ENCODE peak calls at places on chromosomes 1 and 21, in five cellular contexts. L, A, E, T and C are unnamed samples.

GRCh38 chr1:245771521-245772281 is 616.9 kb downstream of the KIF26B start:
- DNase-seq in L (peak), A (no peak), E (peak), T (no peak), C (no peak)

GRCh38 chr1:202106340-202107284 is 16.1 kb upstream of the GPR37L1 start:
- DNase-seq in L (no peak), A (no peak), E (no peak), T (no peak), C (no peak)

GRCh38 chr21:35989185-35989735 is 71.1 kb downstream of the SETD4 start:
- DNase-seq in L (no peak), A (no peak), E (peak), T (no peak), C (no peak)

GRCh38 chr21:43944757-43945156 is 67.4 kb upstream of the TRAPPC10 start:
- DNase-seq in L (no peak), A (no peak), E (no peak), T (no peak), C (no peak)

GRCh38 chr1:100979652-100980051 is 45.9 kb downstream of the DPH5 start:
- DNase-seq in L (no peak), A (no peak), E (peak), T (no peak), C (no peak)

GRCh38 chr1:10987840-10988417 is 24.5 kb upstream of the TARDBP start:
- DNase-seq in L (no peak), A (no peak), E (no peak), T (no peak), C (no peak)

GRCh38 chr1:47866631-47867446 is 130.3 kb downstream of the TRABD2B start:
- DNase-seq in L (no peak), A (no peak), E (no peak), T (no peak), C (no peak)

GRCh38 chr1:49331066-49331852 is 554.6 kb upstream of the BEND5 start:
- DNase-seq in L (no peak), A (no peak), E (no peak), T (no peak), C (no peak)

GRCh38 chr1:100441651-100442050 is 89.3 kb downstream of the CDC14A start:
- DNase-seq in L (no peak), A (no peak), E (no peak), T (no peak), C (no peak)

GRCh38 chr1:84300991-84301758 is at the start of gene SAMD13:
- DNase-seq in L (peak), A (peak), E (peak), T (peak), C (peak)

GRCh38 chr1:8004113-8004802 is 21.9 kb downstream of the ERRFI1 start:
- DNase-seq in L (no peak), A (peak), E (peak), T (peak), C (peak)

GRCh38 chr1:8003431-8004112 is 22.5 kb downstream of the ERRFI1 start:
- DNase-seq in L (no peak), A (no peak), E (peak), T (no peak), C (no peak)

GRCh38 chr1:8009043-8010002 is 16.8 kb downstream of the ERRFI1 start:
- DNase-seq in L (no peak), A (no peak), E (peak), T (no peak), C (no peak)

GRCh38 chr1:8004803-8005573 is 21.1 kb downstream of the ERRFI1 start:
- DNase-seq in L (peak), A (peak), E (peak), T (no peak), C (no peak)

GRCh38 chr1:8006037-8006963 is 19.8 kb downstream of the ERRFI1 start:
- DNase-seq in L (no peak), A (no peak), E (peak), T (no peak), C (no peak)
- H3K27ac ChIP-seq in L (peak), A (peak), E (peak), T (no peak), C (no peak)

GRCh38 chr1:220516722-220517042 is 11.3 kb upstream of the MARK1 start:
- DNase-seq in L (no peak), A (no peak), E (no peak), T (no peak), C (no peak)

GRCh38 chr1:220511785-220512184 is 16.2 kb upstream of the MARK1 start:
- DNase-seq in L (no peak), A (no peak), E (no peak), T (peak), C (no peak)

GRCh38 chr1:220513834-220514233 is 14.1 kb upstream of the MARK1 start:
- DNase-seq in L (no peak), A (no peak), E (no peak), T (no peak), C (no peak)

GRCh38 chr1:220514256-220514655 is 13.7 kb upstream of the MARK1 start:
- DNase-seq in L (no peak), A (no peak), E (no peak), T (no peak), C (no peak)

GRCh38 chr1:220516014-220516721 is 11.8 kb upstream of the MARK1 start:
- DNase-seq in L (no peak), A (no peak), E (no peak), T (no peak), C (no peak)
- H3K27ac ChIP-seq in L (no peak), A (no peak), E (no peak), T (no peak), C (no peak)

DNA sequence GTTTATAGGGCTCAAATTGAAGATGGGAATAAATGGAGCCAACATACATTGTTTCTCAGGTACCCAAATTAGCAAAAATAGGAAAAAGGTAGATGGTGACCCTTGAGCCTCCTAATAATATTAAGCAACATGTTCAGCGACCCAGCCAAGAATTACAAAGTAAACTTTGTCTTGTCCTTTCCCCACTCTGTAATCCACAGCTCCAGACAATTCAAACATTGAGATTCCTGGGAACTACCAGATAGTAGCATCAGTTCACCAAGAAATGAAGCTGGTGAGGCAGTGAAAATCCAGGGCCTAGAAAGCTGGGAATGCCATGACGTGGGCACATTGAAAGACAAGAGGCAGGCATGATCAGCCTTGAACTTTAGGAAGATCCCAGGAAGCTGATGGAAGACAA is 11.7 kb downstream of the HAO2 start:
- DNase-seq in L (no peak), A (no peak), E (no peak), T (no peak), C (no peak)
- H3K27ac ChIP-seq in L (no peak), A (no peak), E (no peak), T (no peak), C (no peak)

DNA sequence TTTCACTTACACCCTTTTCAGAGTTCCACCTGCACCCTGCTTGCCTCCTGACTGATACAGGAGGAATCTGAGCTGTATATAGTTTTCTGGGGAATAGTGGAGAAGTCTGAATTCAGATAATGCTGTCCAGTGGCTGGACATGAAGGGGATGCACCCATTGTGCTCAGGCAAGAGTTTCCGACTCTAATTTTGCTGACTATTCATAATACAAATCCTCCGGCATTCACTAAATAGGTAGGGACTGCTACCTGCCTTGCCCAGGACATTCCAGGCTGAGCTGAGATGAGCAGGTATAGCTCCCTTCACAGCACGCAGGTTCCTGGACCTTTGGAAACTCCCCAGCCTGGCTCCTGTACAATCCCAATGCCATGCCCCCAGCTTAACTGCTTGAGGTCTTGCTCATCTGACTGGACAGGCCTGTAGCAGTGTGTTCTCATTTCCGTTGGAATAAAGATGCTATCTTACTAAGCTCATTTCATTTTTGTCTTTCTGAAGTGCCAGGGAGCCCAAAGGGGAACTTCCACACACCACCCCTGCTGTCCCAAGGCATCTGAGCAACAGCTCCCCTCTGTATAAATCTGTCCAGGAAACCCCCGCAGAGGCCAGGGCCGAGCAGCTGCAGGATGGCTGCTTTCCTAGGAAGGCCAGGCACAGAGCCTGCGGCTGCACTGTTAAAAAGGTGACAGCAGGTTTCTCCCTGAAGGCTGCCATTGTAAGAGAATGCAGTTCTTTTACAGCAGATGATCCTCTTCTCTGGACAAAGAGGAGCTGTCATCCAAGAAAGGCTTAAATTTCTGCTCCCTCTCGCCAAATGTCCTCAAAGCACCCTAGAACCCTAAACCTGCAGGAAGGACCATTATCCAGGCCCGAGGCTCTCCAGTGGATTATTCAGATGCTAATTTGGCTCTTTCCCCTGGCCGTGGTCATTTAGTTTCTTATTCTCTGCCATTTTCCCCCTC is 21.7 kb upstream of the VASH2 start:
- DNase-seq in L (no peak), A (no peak), E (no peak), T (peak), C (no peak)
- H3K27ac ChIP-seq in L (no peak), A (no peak), E (no peak), T (peak), C (no peak)

GRCh38 chr1:3780901-3781300 is 8.4 kb downstream of the SMIM1 start:
- DNase-seq in L (no peak), A (peak), E (no peak), T (no peak), C (no peak)

GRCh38 chr1:3779265-3779911 is 6.8 kb downstream of the SMIM1 start:
- DNase-seq in L (no peak), A (no peak), E (no peak), T (no peak), C (no peak)

GRCh38 chr1:3778590-3779264 is 6.2 kb downstream of the SMIM1 start:
- DNase-seq in L (no peak), A (no peak), E (no peak), T (no peak), C (no peak)

GRCh38 chr1:3777647-3778589 is 5.4 kb downstream of the SMIM1 start:
- DNase-seq in L (no peak), A (no peak), E (no peak), T (no peak), C (no peak)

GRCh38 chr1:3779912-3780416 is 7.4 kb downstream of the SMIM1 start:
- DNase-seq in L (no peak), A (no peak), E (no peak), T (no peak), C (no peak)
- H3K27ac ChIP-seq in L (no peak), A (no peak), E (no peak), T (no peak), C (no peak)